ENCODE peak calls at places on chromosomes 12 and 14, in ten cellular contexts. One of them, this sample, is unnamed.

GRCh38 chr14:103384450-103385152 is 614 bp upstream of the MARK3 start:
- DNase-seq in HFFc6: no peak
- DNase-seq in hippocampal formation: no peak
- DNase-seq in HEK293T: no peak
- DNase-seq in heart right ventricle: no peak
- DNase-seq in dorsolateral prefrontal cortex: no peak
- DNase-seq in body of pancreas: no peak
- DNase-seq in cardiac muscle cell: no peak
- DNase-seq in ACHN: no peak
- DNase-seq in left colon: no peak
- DNase-seq in this sample: no peak

GRCh38 chr14:32761381-32761968 is 177.2 kb upstream of the NPAS3 start:
- DNase-seq in HFFc6: peak
- DNase-seq in hippocampal formation: no peak
- DNase-seq in HEK293T: no peak
- DNase-seq in heart right ventricle: no peak
- DNase-seq in dorsolateral prefrontal cortex: no peak
- DNase-seq in body of pancreas: no peak
- DNase-seq in cardiac muscle cell: peak
- DNase-seq in ACHN: no peak
- DNase-seq in left colon: no peak
- DNase-seq in this sample: peak

GRCh38 chr12:122023339-122024131 is 1.9 kb downstream of the BCL7A start:
- DNase-seq in HFFc6: peak
- DNase-seq in hippocampal formation: peak
- DNase-seq in HEK293T: peak
- DNase-seq in heart right ventricle: peak
- DNase-seq in dorsolateral prefrontal cortex: peak
- DNase-seq in body of pancreas: peak
- DNase-seq in cardiac muscle cell: peak
- DNase-seq in ACHN: peak
- DNase-seq in left colon: peak
- DNase-seq in this sample: peak

GRCh38 chr14:90109858-90110257 is 48.1 kb downstream of the KCNK13 start:
- DNase-seq in HFFc6: no peak
- DNase-seq in hippocampal formation: no peak
- DNase-seq in HEK293T: peak
- DNase-seq in heart right ventricle: no peak
- DNase-seq in dorsolateral prefrontal cortex: no peak
- DNase-seq in body of pancreas: no peak
- DNase-seq in cardiac muscle cell: no peak
- DNase-seq in ACHN: peak
- DNase-seq in left colon: no peak
- DNase-seq in this sample: peak

GRCh38 chr12:64270411-64270810 is 48.3 kb upstream of the KICS2 start:
- DNase-seq in HFFc6: no peak
- DNase-seq in hippocampal formation: no peak
- DNase-seq in HEK293T: no peak
- DNase-seq in heart right ventricle: no peak
- DNase-seq in dorsolateral prefrontal cortex: no peak
- DNase-seq in body of pancreas: no peak
- DNase-seq in cardiac muscle cell: no peak
- DNase-seq in ACHN: no peak
- DNase-seq in left colon: no peak
- DNase-seq in this sample: no peak

GRCh38 chr12:42589465-42590323 is at the start of gene PRICKLE1:
- DNase-seq in HFFc6: no peak
- DNase-seq in hippocampal formation: no peak
- DNase-seq in HEK293T: peak
- DNase-seq in heart right ventricle: peak
- DNase-seq in dorsolateral prefrontal cortex: peak
- DNase-seq in body of pancreas: peak
- DNase-seq in cardiac muscle cell: peak
- DNase-seq in ACHN: peak
- DNase-seq in left colon: peak
- DNase-seq in this sample: peak

GRCh38 chr12:47983541-47984115 is 20.2 kb downstream of the TMEM106C start:
- DNase-seq in HFFc6: no peak
- DNase-seq in hippocampal formation: no peak
- DNase-seq in HEK293T: no peak
- DNase-seq in heart right ventricle: no peak
- DNase-seq in dorsolateral prefrontal cortex: no peak
- DNase-seq in body of pancreas: no peak
- DNase-seq in cardiac muscle cell: no peak
- DNase-seq in ACHN: no peak
- DNase-seq in left colon: no peak
- DNase-seq in this sample: no peak

GRCh38 chr12:50201987-50202521 is 34.9 kb upstream of the CERS5 start:
- DNase-seq in HFFc6: peak
- DNase-seq in hippocampal formation: no peak
- DNase-seq in HEK293T: no peak
- DNase-seq in heart right ventricle: no peak
- DNase-seq in dorsolateral prefrontal cortex: no peak
- DNase-seq in body of pancreas: peak
- DNase-seq in cardiac muscle cell: peak
- DNase-seq in ACHN: peak
- DNase-seq in left colon: no peak
- DNase-seq in this sample: peak

GRCh38 chr12:90460681-90461080 is 494.3 kb downstream of the CCER1 start:
- DNase-seq in HFFc6: no peak
- DNase-seq in hippocampal formation: no peak
- DNase-seq in HEK293T: no peak
- DNase-seq in heart right ventricle: no peak
- DNase-seq in dorsolateral prefrontal cortex: no peak
- DNase-seq in body of pancreas: no peak
- DNase-seq in cardiac muscle cell: peak
- DNase-seq in ACHN: no peak
- DNase-seq in left colon: no peak
- DNase-seq in this sample: peak

GRCh38 chr14:74147571-74147970 is 62.8 kb downstream of the LIN52 start:
- DNase-seq in HFFc6: no peak
- DNase-seq in hippocampal formation: no peak
- DNase-seq in HEK293T: no peak
- DNase-seq in heart right ventricle: no peak
- DNase-seq in dorsolateral prefrontal cortex: no peak
- DNase-seq in body of pancreas: no peak
- DNase-seq in cardiac muscle cell: no peak
- DNase-seq in ACHN: no peak
- DNase-seq in left colon: no peak
- DNase-seq in this sample: no peak

GRCh38 chr14:63713765-63714164 is 14.1 kb downstream of the SGPP1 start:
- DNase-seq in HFFc6: peak
- DNase-seq in hippocampal formation: no peak
- DNase-seq in HEK293T: no peak
- DNase-seq in heart right ventricle: no peak
- DNase-seq in dorsolateral prefrontal cortex: no peak
- DNase-seq in body of pancreas: no peak
- DNase-seq in cardiac muscle cell: peak
- DNase-seq in ACHN: no peak
- DNase-seq in left colon: no peak
- DNase-seq in this sample: peak

GRCh38 chr12:32881107-32881506 is 15.5 kb downstream of the PKP2 start:
- DNase-seq in HFFc6: no peak
- DNase-seq in hippocampal formation: no peak
- DNase-seq in HEK293T: no peak
- DNase-seq in heart right ventricle: no peak
- DNase-seq in dorsolateral prefrontal cortex: no peak
- DNase-seq in body of pancreas: no peak
- DNase-seq in cardiac muscle cell: peak
- DNase-seq in ACHN: no peak
- DNase-seq in left colon: no peak
- DNase-seq in this sample: no peak

GRCh38 chr12:24595652-24596235 is 353.2 kb downstream of the BCAT1 start:
- DNase-seq in HFFc6: no peak
- DNase-seq in hippocampal formation: no peak
- DNase-seq in HEK293T: peak
- DNase-seq in heart right ventricle: no peak
- DNase-seq in dorsolateral prefrontal cortex: no peak
- DNase-seq in body of pancreas: no peak
- DNase-seq in cardiac muscle cell: peak
- DNase-seq in ACHN: peak
- DNase-seq in left colon: no peak
- DNase-seq in this sample: no peak

GRCh38 chr12:68761901-68762630 is 16.1 kb downstream of the SLC35E3 start:
- DNase-seq in HFFc6: no peak
- DNase-seq in hippocampal formation: no peak
- DNase-seq in HEK293T: no peak
- DNase-seq in heart right ventricle: no peak
- DNase-seq in dorsolateral prefrontal cortex: no peak
- DNase-seq in body of pancreas: no peak
- DNase-seq in cardiac muscle cell: no peak
- DNase-seq in ACHN: no peak
- DNase-seq in left colon: no peak
- DNase-seq in this sample: no peak